ENCODE peak calls at places on chromosome 11, in six cellular contexts. T, K, M, H, U and E are unnamed samples. For H3K79me1, the result is how much of the 10 kb centered on the place peaks cover.

GRCh38 chr11:99911116-99911515 is 776.0 kb upstream of the ARHGAP42 start:
- DNase-seq in T (no peak), K (no peak), M (no peak), H (no peak), U (no peak), E (no peak)

GRCh38 chr11:12556155-12556554 is 118.1 kb upstream of the TEAD1 start:
- DNase-seq in T (no peak), K (no peak), M (peak), H (peak), U (no peak), E (no peak)

GRCh38 chr11:27913650-27914049 is 194.3 kb downstream of the KIF18A start:
- DNase-seq in T (no peak), K (no peak), M (peak), H (peak), U (no peak), E (no peak)

GRCh38 chr11:125952973-125953372 is 7.1 kb downstream of the VSIG10L2 start:
- DNase-seq in T (no peak), K (no peak), M (no peak), H (no peak), U (no peak), E (no peak)

GRCh38 chr11:71139516-71140205 is 112.7 kb downstream of the SHANK2 start:
- DNase-seq in T (no peak), K (no peak), M (peak), H (no peak), U (no peak), E (no peak)

GRCh38 chr11:827146-827860 is 416 bp upstream of the CRACR2B start:
- DNase-seq in T (no peak), K (peak), M (no peak), H (no peak), U (no peak), E (peak)

GRCh38 chr11:107590460-107591097 is 368 bp upstream of the ELMOD1 start:
- DNase-seq in T (no peak), K (peak), M (no peak), H (peak), U (no peak), E (peak)

GRCh38 chr11:131999084-131999483 is 628.7 kb downstream of the NTM start:
- DNase-seq in T (no peak), K (no peak), M (no peak), H (peak), U (no peak), E (no peak)

GRCh38 chr11:8765294-8765693 is 82.7 kb downstream of the RPL27A start:
- DNase-seq in T (no peak), K (no peak), M (peak), H (peak), U (no peak), E (no peak)

GRCh38 chr11:125293596-125293995 is 129.0 kb downstream of the PKNOX2 start:
- DNase-seq in T (no peak), K (no peak), M (no peak), H (no peak), U (no peak), E (no peak)

GRCh38 chr11:100929377-100929776 is 200.2 kb downstream of the PGR start:
- DNase-seq in T (no peak), K (no peak), M (peak), H (peak), U (no peak), E (no peak)

GRCh38 chr11:100574894-100575769 is 112.0 kb upstream of the ARHGAP42 start:
- DNase-seq in T (no peak), K (no peak), M (peak), H (peak), U (no peak), E (no peak)

DNA sequence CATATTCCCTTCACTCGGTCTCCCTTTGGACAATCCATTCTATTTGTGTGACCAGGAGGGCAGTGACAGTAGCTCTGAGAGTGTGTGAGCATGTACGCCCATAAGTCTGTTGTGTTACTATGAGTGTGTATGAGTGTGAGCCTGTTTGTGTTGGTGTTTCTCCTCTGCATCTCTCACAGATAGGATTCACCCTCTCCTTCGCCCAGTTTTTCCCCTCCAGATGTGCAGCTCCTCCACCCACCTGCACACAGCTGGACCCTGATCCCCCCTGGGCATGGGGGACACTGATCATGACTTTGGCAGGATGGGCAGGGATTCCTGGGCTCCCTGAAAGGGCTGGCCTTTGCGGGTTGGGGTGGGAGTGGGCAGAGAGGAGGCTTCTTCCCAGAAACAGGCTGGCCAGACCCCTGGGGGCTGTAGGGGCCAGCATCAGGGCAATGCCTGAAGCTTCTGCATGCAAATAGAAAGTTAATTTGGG is 14.5 kb downstream of the PHLDB1 start:
- DNase-seq in T (no peak), K (no peak), M (no peak), H (peak), U (no peak), E (no peak)
- H3K14ac ChIP-seq in T (no peak), K (peak), M (peak), H (peak), U (no peak), E (peak)

GRCh38 chr11:77215106-77215505 is 86.4 kb downstream of the GDPD4 start:
- DNase-seq in T (no peak), K (no peak), M (no peak), H (no peak), U (no peak), E (no peak)

GRCh38 chr11:77212314-77213007 is 84.4 kb downstream of the MYO7A start:
- DNase-seq in T (no peak), K (no peak), M (no peak), H (no peak), U (no peak), E (no peak)

GRCh38 chr11:77213029-77213579 is 85.1 kb downstream of the MYO7A start:
- DNase-seq in T (no peak), K (no peak), M (no peak), H (no peak), U (no peak), E (no peak)

GRCh38 chr11:77214557-77214956 is 86.5 kb downstream of the MYO7A start:
- DNase-seq in T (no peak), K (no peak), M (no peak), H (no peak), U (no peak), E (no peak)

DNA sequence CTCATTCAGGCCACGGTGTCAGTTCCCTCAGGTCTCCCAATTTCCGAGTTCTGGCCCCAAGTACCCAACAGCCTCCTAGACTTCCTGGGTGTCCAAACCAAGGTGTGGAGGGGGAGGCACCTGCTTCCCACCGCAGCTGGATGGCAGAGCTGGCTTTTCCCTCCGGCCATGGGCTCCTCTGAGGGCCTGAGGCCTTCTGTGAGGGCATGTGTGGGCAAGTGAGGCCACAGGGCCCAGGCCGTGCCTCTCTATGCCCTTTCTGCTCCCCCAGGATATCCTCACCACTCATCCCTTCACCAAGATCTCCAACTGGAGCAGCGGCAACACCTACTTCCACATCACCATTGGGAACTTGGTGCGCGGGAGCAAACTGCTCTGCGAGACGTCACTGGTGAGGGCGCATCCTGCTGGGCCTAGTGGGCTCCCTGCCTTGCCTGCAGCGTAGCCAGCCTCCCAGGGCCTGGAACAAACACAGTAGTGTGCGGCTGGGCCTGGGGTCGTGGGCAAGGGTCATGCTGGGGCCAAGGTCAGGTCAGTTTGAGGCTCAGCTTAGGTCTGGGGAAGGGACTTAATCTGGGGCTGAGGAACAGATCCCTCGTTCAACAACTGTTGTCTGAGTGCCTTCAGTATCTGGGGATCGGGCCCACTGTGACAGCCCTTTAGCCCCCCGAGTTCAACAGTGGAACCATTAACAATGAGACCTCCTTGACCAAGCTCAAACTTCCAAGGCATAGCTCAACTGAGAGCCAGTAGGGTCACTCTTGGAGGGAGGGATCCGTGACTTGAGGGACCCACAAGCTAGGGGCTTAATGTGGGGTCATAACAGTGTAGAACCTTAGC is 85.8 kb downstream of the MYO7A start:
- DNase-seq in T (no peak), K (no peak), M (no peak), H (no peak), U (no peak), E (no peak)
- H3K79me1 ChIP-seq in T (under half), K (under half), M (under half), H (under half), U (under half), E (under half)

GRCh38 chr11:46229250-46229649 is 48.2 kb upstream of the CREB3L1 start:
- DNase-seq in T (no peak), K (no peak), M (no peak), H (no peak), U (no peak), E (no peak)
- H3K14ac ChIP-seq in T (no peak), K (no peak), M (no peak), H (no peak), U (no peak), E (no peak)

GRCh38 chr11:94792453-94792852 is 24.3 kb downstream of the AMOTL1 start:
- DNase-seq in T (no peak), K (no peak), M (no peak), H (no peak), U (no peak), E (no peak)
- H3K79me1 ChIP-seq in T (under half), K (under half), M (half or more), H (under half), U (under half), E (under half)